ENCODE peak calls at places on chromosomes 6 and 20, in nine cellular contexts. L, Y, E, M, I, N, J, H and V are unnamed samples.

GRCh38 chr20:52015155-52015554 is 176.4 kb downstream of the ZFP64 start:
- DNase-seq in M (no peak), H (no peak), Y (no peak), N (no peak), J (no peak), E (no peak), I (no peak), L (no peak), V (no peak)

GRCh38 chr6:7390218-7390878 is 740 bp downstream of the RIOK1 start:
- DNase-seq in E (no peak), M (no peak), H (no peak), L (no peak), I (no peak), J (no peak), Y (no peak), N (no peak), V (no peak)

GRCh38 chr20:35558981-35559693 is 17.3 kb downstream of the ERGIC3 start:
- DNase-seq in N (no peak), J (no peak), Y (no peak), L (no peak), M (no peak), I (no peak), E (no peak), H (no peak), V (no peak)

GRCh38 chr6:137102050-137102848 is 57.5 kb upstream of the IL20RA start:
- DNase-seq in L (no peak), M (no peak), H (no peak), E (no peak), N (no peak), I (no peak), Y (no peak), J (no peak), V (no peak)

GRCh38 chr6:108655840-108656650 is 95.3 kb downstream of the FOXO3 start:
- DNase-seq in M (peak; percentile 77), Y (peak; percentile 66), H (no peak), E (no peak), L (peak; percentile 54), I (no peak), N (no peak), J (peak; percentile 53), V (no peak)

GRCh38 chr20:40887100-40887499 is 141.5 kb upstream of the TOP1 start:
- DNase-seq in J (no peak), N (no peak), E (no peak), H (no peak), M (no peak), L (no peak), I (no peak), Y (no peak), V (no peak)

GRCh38 chr6:152474341-152474740 is 162.8 kb downstream of the SYNE1 start:
- DNase-seq in Y (no peak), I (no peak), M (no peak), E (no peak), H (no peak), N (no peak), L (no peak), J (no peak), V (no peak)

GRCh38 chr6:3251462-3252314 is 7.1 kb upstream of the PSMG4 start:
- DNase-seq in H (peak; percentile 89), J (peak; percentile 88), I (peak; percentile 90), M (peak; percentile 90), N (peak; percentile 86), L (peak; percentile 71), E (peak; percentile 77), Y (peak; percentile 81), V (no peak)

GRCh38 chr6:169635345-169635744 is 66.5 kb downstream of the WDR27 start:
- DNase-seq in E (no peak), Y (no peak), N (no peak), H (no peak), I (no peak), M (no peak), J (no peak), L (no peak), V (no peak)

GRCh38 chr6:6688283-6688682 is 99.8 kb downstream of the LY86 start:
- DNase-seq in H (peak; percentile 58), J (no peak), E (no peak), L (no peak), M (no peak), I (no peak), Y (no peak), N (no peak), V (no peak)

GRCh38 chr6:84867521-84867920 is 103.1 kb upstream of the TBX18 start:
- DNase-seq in Y (no peak), H (no peak), N (no peak), J (no peak), I (no peak), M (no peak), E (no peak), L (no peak), V (no peak)

GRCh38 chr6:140956567-140957306 is 1176.0 kb upstream of the GJE1 start:
- DNase-seq in N (no peak), E (no peak), H (no peak), M (no peak), I (no peak), J (no peak), Y (no peak), L (no peak), V (no peak)

GRCh38 chr6:27684264-27685211 is 211.6 kb upstream of the ZNF184 start:
- DNase-seq in J (no peak), M (no peak), I (peak; percentile 36), N (peak; percentile 44), Y (no peak), H (no peak), E (no peak), L (no peak), V (no peak)

GRCh38 chr6:169529931-169530761 is 171.7 kb downstream of the WDR27 start:
- DNase-seq in J (no peak), Y (peak; percentile 71), M (peak; percentile 89), H (no peak), N (peak; percentile 56), E (peak; percentile 45), L (no peak), I (peak; percentile 52), V (no peak)

GRCh38 chr20:57904706-57905105 is 194.9 kb upstream of the PMEPA1 start:
- DNase-seq in E (no peak), J (no peak), I (no peak), Y (no peak), N (no peak), H (no peak), M (no peak), L (no peak), V (no peak)

GRCh38 chr6:110728501-110728900 is 86.8 kb downstream of the CDK19 start:
- DNase-seq in Y (no peak), L (no peak), H (no peak), J (no peak), I (no peak), M (no peak), E (no peak), N (no peak), V (no peak)

GRCh38 chr6:14759976-14760672 is 485.7 kb upstream of the JARID2 start:
- DNase-seq in N (no peak), H (no peak), E (no peak), Y (no peak), M (no peak), L (no peak), J (no peak), I (peak; percentile 29), V (no peak)

GRCh38 chr6:159512571-159512970 is 180.5 kb downstream of the SOD2 start:
- DNase-seq in E (no peak), L (no peak), H (no peak), M (no peak), Y (no peak), I (no peak), J (no peak), N (no peak), V (no peak)

GRCh38 chr6:36627141-36627540 is 33.0 kb downstream of the SRSF3 start:
- DNase-seq in M (peak; percentile 24), Y (no peak), J (no peak), E (no peak), L (peak; percentile 20), H (no peak), N (no peak), I (peak; percentile 6), V (no peak)
- H3K27ac ChIP-seq in M (peak overlapping the region; percentile 73), Y (peak overlapping the region; percentile 86), J (no peak overlapping the region), E (peak overlapping the region; percentile 36), L (no peak overlapping the region), H (no peak overlapping the region), N (peak overlapping the region; percentile 55), I (peak overlapping the region; percentile 76), V (peak overlapping the region; percentile 65)

GRCh38 chr20:62558779-62559178 is 83.0 kb upstream of the GATA5 start:
- DNase-seq in I (no peak), E (no peak), Y (no peak), L (peak; percentile 87), M (peak; percentile 86), H (no peak), N (no peak), J (no peak), V (no peak)
- H3K27me3 ChIP-seq in I (peaks cover 81% of the 10 kb centered on the region), E (no peaks in the 10 kb centered on the region), Y (no peaks in the 10 kb centered on the region), L (peaks cover 30% of the 10 kb centered on the region), M (no peaks in the 10 kb centered on the region), H (peaks cover 49% of the 10 kb centered on the region), N (no peaks in the 10 kb centered on the region), J (peaks cover 92% of the 10 kb centered on the region), V (no peaks in the 10 kb centered on the region)

GRCh38 chr6:107418118-107418517 is 41.2 kb downstream of the PDSS2 start:
- DNase-seq in M (no peak), L (no peak), N (no peak), Y (no peak), I (no peak), H (no peak), J (no peak), E (no peak), V (no peak)
- TF ChIP-seq POLR2A in M (no peak), L (no peak), N (no peak), Y (no peak), I (no peak), H (no peak), J (no peak), E (no peak), V (no peak)

GRCh38 chr6:122020588-122021271 is 378.7 kb upstream of the HSF2 start:
- DNase-seq in Y (no peak), M (no peak), E (no peak), H (no peak), N (no peak), J (no peak), I (no peak), L (no peak), V (no peak)

GRCh38 chr6:122012576-122012975 is 386.9 kb upstream of the HSF2 start:
- DNase-seq in E (no peak), L (no peak), I (no peak), M (no peak), H (no peak), N (no peak), J (no peak), Y (no peak), V (no peak)

GRCh38 chr6:122014961-122015360 is 384.5 kb upstream of the HSF2 start:
- DNase-seq in N (no peak), E (no peak), H (no peak), L (no peak), I (no peak), M (no peak), Y (no peak), J (no peak), V (no peak)
- H3K27ac ChIP-seq in N (no peak overlapping the region), E (no peak overlapping the region), H (no peak overlapping the region), L (no peak overlapping the region), I (no peak overlapping the region), M (no peak overlapping the region), Y (no peak overlapping the region), J (no peak overlapping the region), V (no peak overlapping the region)